ENCODE peak calls at places on chromosomes 7 and 10, in eight cellular contexts. One of them, this sample, is unnamed.

GRCh38 chr10:66941491-66941890 is 15.7 kb downstream of the LRRTM3 start:
- DNase-seq in upper lobe of left lung: peak
- DNase-seq in sigmoid colon: no peak
- DNase-seq in CD4-positive, alpha-beta T cell: no peak
- DNase-seq in uterus: no peak
- DNase-seq in hepatocyte: no peak
- DNase-seq in GM23338: no peak
- DNase-seq in adrenal gland: peak
- DNase-seq in this sample: no peak

GRCh38 chr10:110446277-110446676 is 51.4 kb upstream of the DUSP5 start:
- DNase-seq in upper lobe of left lung: no peak
- DNase-seq in sigmoid colon: no peak
- DNase-seq in CD4-positive, alpha-beta T cell: no peak
- DNase-seq in uterus: no peak
- DNase-seq in hepatocyte: no peak
- DNase-seq in GM23338: no peak
- DNase-seq in adrenal gland: no peak
- DNase-seq in this sample: no peak

GRCh38 chr7:30752979-30753378 is 1.0 kb downstream of the INMT start:
- DNase-seq in upper lobe of left lung: no peak
- DNase-seq in sigmoid colon: peak
- DNase-seq in CD4-positive, alpha-beta T cell: no peak
- DNase-seq in uterus: peak
- DNase-seq in hepatocyte: no peak
- DNase-seq in GM23338: no peak
- DNase-seq in adrenal gland: peak
- DNase-seq in this sample: no peak

GRCh38 chr7:27699751-27700150 is 37.1 kb upstream of the HIBADH start:
- DNase-seq in upper lobe of left lung: no peak
- DNase-seq in sigmoid colon: no peak
- DNase-seq in CD4-positive, alpha-beta T cell: no peak
- DNase-seq in uterus: no peak
- DNase-seq in hepatocyte: no peak
- DNase-seq in GM23338: no peak
- DNase-seq in adrenal gland: no peak
- DNase-seq in this sample: no peak

GRCh38 chr7:36272567-36273269 is 116.9 kb upstream of the ANLN start:
- DNase-seq in upper lobe of left lung: peak
- DNase-seq in sigmoid colon: peak
- DNase-seq in CD4-positive, alpha-beta T cell: no peak
- DNase-seq in uterus: no peak
- DNase-seq in hepatocyte: peak
- DNase-seq in GM23338: no peak
- DNase-seq in adrenal gland: peak
- DNase-seq in this sample: no peak

GRCh38 chr10:71232089-71232998 is 20.0 kb downstream of the UNC5B start:
- DNase-seq in upper lobe of left lung: no peak
- DNase-seq in sigmoid colon: no peak
- DNase-seq in CD4-positive, alpha-beta T cell: no peak
- DNase-seq in uterus: peak
- DNase-seq in hepatocyte: no peak
- DNase-seq in GM23338: no peak
- DNase-seq in adrenal gland: peak
- DNase-seq in this sample: no peak

GRCh38 chr10:37549054-37549453 is 308.4 kb downstream of the ZNF248 start:
- DNase-seq in upper lobe of left lung: no peak
- DNase-seq in sigmoid colon: no peak
- DNase-seq in CD4-positive, alpha-beta T cell: no peak
- DNase-seq in uterus: no peak
- DNase-seq in hepatocyte: no peak
- DNase-seq in GM23338: no peak
- DNase-seq in adrenal gland: no peak
- DNase-seq in this sample: no peak

GRCh38 chr10:90887555-90887954 is 15.8 kb downstream of the RPP30 start:
- DNase-seq in upper lobe of left lung: no peak
- DNase-seq in sigmoid colon: no peak
- DNase-seq in CD4-positive, alpha-beta T cell: no peak
- DNase-seq in uterus: no peak
- DNase-seq in hepatocyte: no peak
- DNase-seq in GM23338: no peak
- DNase-seq in adrenal gland: no peak
- DNase-seq in this sample: no peak

GRCh38 chr10:122192142-122192541 is 79.0 kb upstream of the BTBD16 start:
- DNase-seq in upper lobe of left lung: no peak
- DNase-seq in sigmoid colon: peak
- DNase-seq in CD4-positive, alpha-beta T cell: no peak
- DNase-seq in uterus: no peak
- DNase-seq in hepatocyte: no peak
- DNase-seq in GM23338: peak
- DNase-seq in adrenal gland: no peak
- DNase-seq in this sample: no peak

DNA sequence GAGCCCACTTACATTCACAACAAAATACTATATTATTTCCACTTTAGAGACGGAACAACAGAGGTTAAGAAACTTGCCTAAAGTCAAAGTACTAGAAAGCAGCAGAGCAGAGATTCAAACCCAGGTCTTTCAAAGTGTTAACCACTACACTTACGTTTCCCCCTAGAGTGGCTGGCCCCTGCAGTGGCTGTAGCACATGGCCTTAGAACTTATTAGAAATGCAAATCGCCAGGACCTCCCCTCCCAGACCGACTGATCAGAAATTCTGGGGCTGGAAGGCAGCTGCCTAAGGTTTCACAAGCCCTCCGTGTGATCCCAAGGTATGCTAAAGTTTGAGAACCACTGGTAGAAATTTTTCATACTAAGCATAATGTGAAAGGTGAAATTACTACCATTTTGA is 8.1 kb downstream of the MPP7 start:
- DNase-seq in upper lobe of left lung: no peak
- DNase-seq in sigmoid colon: no peak
- DNase-seq in CD4-positive, alpha-beta T cell: no peak
- DNase-seq in uterus: no peak
- DNase-seq in hepatocyte: no peak
- DNase-seq in GM23338: peak
- DNase-seq in adrenal gland: no peak
- DNase-seq in this sample: no peak
- H3K27ac ChIP-seq in upper lobe of left lung: no peak
- H3K27ac ChIP-seq in sigmoid colon: peak
- H3K27ac ChIP-seq in CD4-positive, alpha-beta T cell: no peak
- H3K27ac ChIP-seq in uterus: peak
- H3K27ac ChIP-seq in hepatocyte: no peak
- H3K27ac ChIP-seq in GM23338: no peak
- H3K27ac ChIP-seq in adrenal gland: no peak
- H3K27ac ChIP-seq in this sample: no peak

DNA sequence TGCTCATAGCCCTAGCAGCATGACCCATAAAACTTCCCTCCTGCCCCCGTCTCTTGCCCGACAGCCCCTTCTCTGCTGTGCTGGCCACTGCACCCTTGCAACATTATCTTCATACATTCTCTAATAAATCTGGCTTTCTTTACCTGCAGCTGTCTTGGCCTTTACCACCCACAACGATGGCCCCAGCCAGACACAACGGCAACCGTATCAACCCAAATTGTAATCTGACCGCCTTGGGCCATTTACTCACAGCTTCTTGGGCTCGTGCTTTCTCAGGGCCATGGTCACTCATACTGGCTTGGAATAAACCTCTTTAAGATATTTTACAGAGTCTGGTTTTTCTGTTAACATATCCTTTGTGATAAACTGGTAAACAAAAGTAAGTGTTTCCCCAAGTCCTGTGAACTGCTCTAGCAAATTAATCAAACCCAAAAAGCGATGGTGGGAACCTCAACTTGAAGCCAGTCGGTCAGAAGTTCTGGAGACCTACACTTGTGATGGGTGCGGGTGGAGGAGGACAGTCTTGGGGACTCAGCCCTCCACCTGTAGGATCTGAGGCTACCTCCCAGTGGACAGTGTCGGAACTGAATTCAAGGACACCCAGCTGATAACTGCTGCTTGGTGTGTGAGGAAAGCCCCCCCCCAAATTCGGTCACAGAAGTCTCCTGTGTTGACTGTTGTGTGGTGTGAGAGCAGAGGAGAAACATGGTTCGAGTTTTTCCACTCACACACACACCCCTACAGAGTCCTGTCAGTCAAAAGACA is 87.6 kb upstream of the ATP6V0A4 start:
- DNase-seq in upper lobe of left lung: no peak
- DNase-seq in sigmoid colon: no peak
- DNase-seq in CD4-positive, alpha-beta T cell: no peak
- DNase-seq in uterus: no peak
- DNase-seq in hepatocyte: no peak
- DNase-seq in GM23338: peak
- DNase-seq in adrenal gland: no peak
- DNase-seq in this sample: no peak
- H3K27ac ChIP-seq in upper lobe of left lung: no peak
- H3K27ac ChIP-seq in sigmoid colon: no peak
- H3K27ac ChIP-seq in CD4-positive, alpha-beta T cell: no peak
- H3K27ac ChIP-seq in uterus: no peak
- H3K27ac ChIP-seq in hepatocyte: no peak
- H3K27ac ChIP-seq in GM23338: no peak
- H3K27ac ChIP-seq in adrenal gland: no peak
- H3K27ac ChIP-seq in this sample: no peak

DNA sequence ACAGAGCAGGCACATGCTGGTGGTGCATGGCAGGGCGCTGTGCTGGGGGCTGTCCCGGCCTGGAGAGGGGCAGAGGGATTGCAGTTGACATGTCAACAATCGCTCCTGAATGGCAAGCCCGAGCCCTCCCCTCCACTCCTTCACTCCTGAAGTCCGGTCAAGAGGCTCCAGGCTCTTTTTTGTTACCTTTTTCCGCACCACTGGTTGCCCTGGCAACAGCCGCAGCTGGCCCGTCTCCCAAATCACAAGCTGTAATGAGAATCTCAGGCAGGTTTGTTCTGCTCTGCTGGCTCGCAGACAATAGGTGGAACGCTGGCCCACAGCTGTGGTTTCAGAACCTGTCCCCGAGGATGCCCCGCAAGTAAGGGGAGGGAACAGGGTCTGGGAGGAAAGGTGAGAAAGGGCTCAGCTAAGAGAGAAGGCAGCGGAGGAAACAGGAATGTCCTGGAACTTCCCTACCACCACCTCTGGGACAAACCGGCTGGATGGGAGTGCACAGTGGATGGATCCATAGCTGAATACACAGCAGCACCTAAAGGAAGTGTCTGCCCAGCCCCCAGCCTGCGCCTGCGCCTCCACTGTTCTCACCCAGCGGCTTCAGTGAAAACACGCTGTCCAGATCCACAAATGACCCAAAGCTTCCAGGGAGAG is 58.9 kb downstream of the CALML3 start:
- DNase-seq in upper lobe of left lung: peak
- DNase-seq in sigmoid colon: peak
- DNase-seq in CD4-positive, alpha-beta T cell: no peak
- DNase-seq in uterus: no peak
- DNase-seq in hepatocyte: peak
- DNase-seq in GM23338: peak
- DNase-seq in adrenal gland: no peak
- DNase-seq in this sample: peak
- H3K27ac ChIP-seq in upper lobe of left lung: no peak
- H3K27ac ChIP-seq in sigmoid colon: no peak
- H3K27ac ChIP-seq in CD4-positive, alpha-beta T cell: no peak
- H3K27ac ChIP-seq in uterus: peak
- H3K27ac ChIP-seq in hepatocyte: peak
- H3K27ac ChIP-seq in GM23338: no peak
- H3K27ac ChIP-seq in adrenal gland: peak
- H3K27ac ChIP-seq in this sample: peak

GRCh38 chr7:108012499-108013430 is 9.8 kb upstream of the LAMB1 start:
- DNase-seq in upper lobe of left lung: no peak
- DNase-seq in sigmoid colon: no peak
- DNase-seq in CD4-positive, alpha-beta T cell: no peak
- DNase-seq in uterus: no peak
- DNase-seq in hepatocyte: peak
- DNase-seq in GM23338: no peak
- DNase-seq in adrenal gland: no peak
- DNase-seq in this sample: peak

GRCh38 chr7:108008827-108009226 is 5.9 kb upstream of the LAMB1 start:
- DNase-seq in upper lobe of left lung: no peak
- DNase-seq in sigmoid colon: no peak
- DNase-seq in CD4-positive, alpha-beta T cell: no peak
- DNase-seq in uterus: no peak
- DNase-seq in hepatocyte: no peak
- DNase-seq in GM23338: no peak
- DNase-seq in adrenal gland: no peak
- DNase-seq in this sample: no peak

GRCh38 chr7:108007762-108008161 is 4.8 kb upstream of the LAMB1 start:
- DNase-seq in upper lobe of left lung: no peak
- DNase-seq in sigmoid colon: no peak
- DNase-seq in CD4-positive, alpha-beta T cell: no peak
- DNase-seq in uterus: no peak
- DNase-seq in hepatocyte: no peak
- DNase-seq in GM23338: no peak
- DNase-seq in adrenal gland: no peak
- DNase-seq in this sample: no peak

GRCh38 chr7:108009873-108010272 is 6.9 kb upstream of the LAMB1 start:
- DNase-seq in upper lobe of left lung: no peak
- DNase-seq in sigmoid colon: no peak
- DNase-seq in CD4-positive, alpha-beta T cell: no peak
- DNase-seq in uterus: no peak
- DNase-seq in hepatocyte: no peak
- DNase-seq in GM23338: no peak
- DNase-seq in adrenal gland: no peak
- DNase-seq in this sample: no peak

GRCh38 chr7:108010377-108010776 is 7.4 kb upstream of the LAMB1 start:
- DNase-seq in upper lobe of left lung: no peak
- DNase-seq in sigmoid colon: no peak
- DNase-seq in CD4-positive, alpha-beta T cell: no peak
- DNase-seq in uterus: no peak
- DNase-seq in hepatocyte: no peak
- DNase-seq in GM23338: no peak
- DNase-seq in adrenal gland: no peak
- DNase-seq in this sample: no peak
- H3K27ac ChIP-seq in upper lobe of left lung: no peak
- H3K27ac ChIP-seq in sigmoid colon: peak
- H3K27ac ChIP-seq in CD4-positive, alpha-beta T cell: no peak
- H3K27ac ChIP-seq in uterus: no peak
- H3K27ac ChIP-seq in hepatocyte: peak
- H3K27ac ChIP-seq in GM23338: no peak
- H3K27ac ChIP-seq in adrenal gland: no peak
- H3K27ac ChIP-seq in this sample: no peak

GRCh38 chr7:140625908-140626868 is 14.4 kb downstream of the DENND2A start:
- DNase-seq in upper lobe of left lung: peak
- DNase-seq in sigmoid colon: peak
- DNase-seq in CD4-positive, alpha-beta T cell: no peak
- DNase-seq in uterus: peak
- DNase-seq in hepatocyte: peak
- DNase-seq in GM23338: peak
- DNase-seq in adrenal gland: peak
- DNase-seq in this sample: peak

GRCh38 chr7:140635345-140635744 is 5.3 kb downstream of the DENND2A start:
- DNase-seq in upper lobe of left lung: no peak
- DNase-seq in sigmoid colon: no peak
- DNase-seq in CD4-positive, alpha-beta T cell: no peak
- DNase-seq in uterus: no peak
- DNase-seq in hepatocyte: no peak
- DNase-seq in GM23338: peak
- DNase-seq in adrenal gland: no peak
- DNase-seq in this sample: no peak

GRCh38 chr7:140635821-140636220 is 4.8 kb downstream of the DENND2A start:
- DNase-seq in upper lobe of left lung: no peak
- DNase-seq in sigmoid colon: no peak
- DNase-seq in CD4-positive, alpha-beta T cell: no peak
- DNase-seq in uterus: no peak
- DNase-seq in hepatocyte: no peak
- DNase-seq in GM23338: peak
- DNase-seq in adrenal gland: no peak
- DNase-seq in this sample: no peak

GRCh38 chr7:140631602-140632001 is 9.0 kb downstream of the DENND2A start:
- DNase-seq in upper lobe of left lung: no peak
- DNase-seq in sigmoid colon: peak
- DNase-seq in CD4-positive, alpha-beta T cell: no peak
- DNase-seq in uterus: no peak
- DNase-seq in hepatocyte: no peak
- DNase-seq in GM23338: no peak
- DNase-seq in adrenal gland: no peak
- DNase-seq in this sample: no peak

GRCh38 chr7:140631006-140631405 is 9.6 kb downstream of the DENND2A start:
- DNase-seq in upper lobe of left lung: no peak
- DNase-seq in sigmoid colon: peak
- DNase-seq in CD4-positive, alpha-beta T cell: no peak
- DNase-seq in uterus: no peak
- DNase-seq in hepatocyte: no peak
- DNase-seq in GM23338: no peak
- DNase-seq in adrenal gland: no peak
- DNase-seq in this sample: no peak
- H3K27ac ChIP-seq in upper lobe of left lung: peak
- H3K27ac ChIP-seq in sigmoid colon: peak
- H3K27ac ChIP-seq in CD4-positive, alpha-beta T cell: no peak
- H3K27ac ChIP-seq in uterus: peak
- H3K27ac ChIP-seq in hepatocyte: no peak
- H3K27ac ChIP-seq in GM23338: no peak
- H3K27ac ChIP-seq in adrenal gland: peak
- H3K27ac ChIP-seq in this sample: no peak